ENCODE peak calls at places on chromosomes 6 and 20, in seven cellular contexts. One of them, this sample, is unnamed.

GRCh38 chr6:21586300-21586699 is 7.3 kb upstream of the SOX4 start:
- DNase-seq in Peyer's patch: no peak
- DNase-seq in endothelial cell: no peak
- DNase-seq in left ventricle myocardium inferior: no peak
- DNase-seq in fibroblast of pulmonary artery: no peak
- DNase-seq in AG04450: no peak
- DNase-seq in neural crest cell: no peak
- DNase-seq in this sample: no peak

GRCh38 chr6:112618796-112619195 is 271.7 kb downstream of the RFPL4B start:
- DNase-seq in Peyer's patch: no peak
- DNase-seq in endothelial cell: peak
- DNase-seq in left ventricle myocardium inferior: no peak
- DNase-seq in fibroblast of pulmonary artery: peak
- DNase-seq in AG04450: no peak
- DNase-seq in neural crest cell: no peak
- DNase-seq in this sample: no peak

GRCh38 chr6:161327360-161327953 is 53.6 kb upstream of the AGPAT4 start:
- DNase-seq in Peyer's patch: no peak
- DNase-seq in endothelial cell: no peak
- DNase-seq in left ventricle myocardium inferior: no peak
- DNase-seq in fibroblast of pulmonary artery: no peak
- DNase-seq in AG04450: no peak
- DNase-seq in neural crest cell: no peak
- DNase-seq in this sample: no peak

GRCh38 chr20:32436968-32437367 is 78.8 kb downstream of the ASXL1 start:
- DNase-seq in Peyer's patch: no peak
- DNase-seq in endothelial cell: no peak
- DNase-seq in left ventricle myocardium inferior: no peak
- DNase-seq in fibroblast of pulmonary artery: no peak
- DNase-seq in AG04450: no peak
- DNase-seq in neural crest cell: no peak
- DNase-seq in this sample: no peak

GRCh38 chr20:32966382-32966781 is 37.9 kb downstream of the SUN5 start:
- DNase-seq in Peyer's patch: no peak
- DNase-seq in endothelial cell: no peak
- DNase-seq in left ventricle myocardium inferior: no peak
- DNase-seq in fibroblast of pulmonary artery: no peak
- DNase-seq in AG04450: no peak
- DNase-seq in neural crest cell: no peak
- DNase-seq in this sample: no peak

GRCh38 chr6:46056906-46057529 is 41.4 kb upstream of the CLIC5 start:
- DNase-seq in Peyer's patch: no peak
- DNase-seq in endothelial cell: no peak
- DNase-seq in left ventricle myocardium inferior: no peak
- DNase-seq in fibroblast of pulmonary artery: no peak
- DNase-seq in AG04450: no peak
- DNase-seq in neural crest cell: no peak
- DNase-seq in this sample: no peak

GRCh38 chr6:712805-713204 is 19.9 kb upstream of the EXOC2 start:
- DNase-seq in Peyer's patch: no peak
- DNase-seq in endothelial cell: no peak
- DNase-seq in left ventricle myocardium inferior: no peak
- DNase-seq in fibroblast of pulmonary artery: no peak
- DNase-seq in AG04450: no peak
- DNase-seq in neural crest cell: no peak
- DNase-seq in this sample: no peak

GRCh38 chr6:96013531-96013930 is 2.2 kb upstream of the FUT9 start:
- DNase-seq in Peyer's patch: no peak
- DNase-seq in endothelial cell: no peak
- DNase-seq in left ventricle myocardium inferior: no peak
- DNase-seq in fibroblast of pulmonary artery: no peak
- DNase-seq in AG04450: no peak
- DNase-seq in neural crest cell: no peak
- DNase-seq in this sample: no peak

GRCh38 chr20:50242863-50243609 is 52.4 kb downstream of the CEBPB start:
- DNase-seq in Peyer's patch: peak
- DNase-seq in endothelial cell: no peak
- DNase-seq in left ventricle myocardium inferior: no peak
- DNase-seq in fibroblast of pulmonary artery: peak
- DNase-seq in AG04450: no peak
- DNase-seq in neural crest cell: peak
- DNase-seq in this sample: peak

GRCh38 chr20:52312131-52312729 is 120.7 kb upstream of the ZFP64 start:
- DNase-seq in Peyer's patch: peak
- DNase-seq in endothelial cell: peak
- DNase-seq in left ventricle myocardium inferior: no peak
- DNase-seq in fibroblast of pulmonary artery: peak
- DNase-seq in AG04450: peak
- DNase-seq in neural crest cell: peak
- DNase-seq in this sample: peak

GRCh38 chr6:52617087-52617486 is 40.2 kb upstream of the TRAM2 start:
- DNase-seq in Peyer's patch: no peak
- DNase-seq in endothelial cell: no peak
- DNase-seq in left ventricle myocardium inferior: no peak
- DNase-seq in fibroblast of pulmonary artery: no peak
- DNase-seq in AG04450: no peak
- DNase-seq in neural crest cell: no peak
- DNase-seq in this sample: no peak

GRCh38 chr20:57195023-57195758 is 71.2 kb downstream of the BMP7 start:
- DNase-seq in Peyer's patch: no peak
- DNase-seq in endothelial cell: no peak
- DNase-seq in left ventricle myocardium inferior: no peak
- DNase-seq in fibroblast of pulmonary artery: no peak
- DNase-seq in AG04450: no peak
- DNase-seq in neural crest cell: no peak
- DNase-seq in this sample: no peak

GRCh38 chr6:117448011-117448410 is 22.3 kb upstream of the ROS1 start:
- DNase-seq in Peyer's patch: no peak
- DNase-seq in endothelial cell: no peak
- DNase-seq in left ventricle myocardium inferior: no peak
- DNase-seq in fibroblast of pulmonary artery: no peak
- DNase-seq in AG04450: no peak
- DNase-seq in neural crest cell: no peak
- DNase-seq in this sample: no peak

GRCh38 chr20:56724246-56724757 is 95.2 kb downstream of the TFAP2C start:
- DNase-seq in Peyer's patch: no peak
- DNase-seq in endothelial cell: no peak
- DNase-seq in left ventricle myocardium inferior: no peak
- DNase-seq in fibroblast of pulmonary artery: no peak
- DNase-seq in AG04450: no peak
- DNase-seq in neural crest cell: no peak
- DNase-seq in this sample: no peak

GRCh38 chr20:10992776-10993175 is 319.0 kb upstream of the JAG1 start:
- DNase-seq in Peyer's patch: no peak
- DNase-seq in endothelial cell: no peak
- DNase-seq in left ventricle myocardium inferior: no peak
- DNase-seq in fibroblast of pulmonary artery: peak
- DNase-seq in AG04450: no peak
- DNase-seq in neural crest cell: no peak
- DNase-seq in this sample: no peak

GRCh38 chr20:22901921-22902320 is 133.2 kb upstream of the SSTR4 start:
- DNase-seq in Peyer's patch: no peak
- DNase-seq in endothelial cell: no peak
- DNase-seq in left ventricle myocardium inferior: no peak
- DNase-seq in fibroblast of pulmonary artery: no peak
- DNase-seq in AG04450: no peak
- DNase-seq in neural crest cell: no peak
- DNase-seq in this sample: no peak

DNA sequence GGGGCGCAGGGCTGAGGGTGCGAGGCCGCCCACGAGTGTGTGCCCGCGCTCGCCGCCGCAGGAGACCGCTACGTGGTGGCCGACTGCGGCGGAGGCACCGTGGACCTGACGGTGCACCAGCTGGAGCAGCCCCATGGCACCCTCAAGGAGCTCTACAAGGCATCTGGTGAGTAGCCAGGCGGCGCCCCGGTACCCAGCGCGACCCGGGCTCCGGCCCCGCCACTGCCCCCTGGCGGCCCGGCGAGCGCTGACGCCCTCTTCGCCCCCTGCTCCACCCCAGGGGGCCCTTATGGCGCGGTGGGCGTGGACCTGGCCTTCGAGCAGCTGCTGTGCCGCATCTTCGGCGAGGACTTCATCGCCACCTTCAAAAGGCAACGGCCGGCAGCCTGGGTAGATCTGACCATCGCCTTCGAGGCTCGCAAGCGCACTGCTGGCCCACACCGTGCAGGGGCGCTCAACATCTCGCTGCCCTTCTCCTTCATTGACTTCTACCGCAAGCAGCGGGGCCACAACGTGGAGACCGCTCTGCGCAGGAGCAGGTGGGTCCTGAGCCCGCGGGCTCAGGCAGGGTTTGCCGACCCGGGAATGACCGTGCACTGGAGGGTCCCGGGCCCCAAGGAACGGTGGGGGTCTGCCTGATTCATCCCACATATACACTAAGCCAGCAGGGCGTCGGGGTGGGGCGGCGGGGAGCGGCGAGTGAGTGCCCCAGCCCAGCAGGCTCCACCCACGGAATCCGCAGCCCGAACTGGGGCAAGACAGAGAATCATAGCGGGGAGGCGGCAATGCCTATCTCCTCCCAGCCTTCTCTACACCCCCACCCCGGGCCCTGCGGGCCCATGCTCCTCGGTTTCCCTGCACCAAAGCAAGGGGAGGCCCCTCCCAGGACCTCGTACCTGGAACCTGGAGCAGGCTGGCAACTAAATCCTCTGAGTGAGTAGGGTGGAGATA is 17.5 kb downstream of the HSPA12B start:
- DNase-seq in Peyer's patch: no peak
- DNase-seq in endothelial cell: peak
- DNase-seq in left ventricle myocardium inferior: no peak
- DNase-seq in fibroblast of pulmonary artery: no peak
- DNase-seq in AG04450: no peak
- DNase-seq in neural crest cell: peak
- DNase-seq in this sample: no peak
- TF ChIP-seq CTCF in Peyer's patch: peak
- TF ChIP-seq CTCF in endothelial cell: peak
- TF ChIP-seq CTCF in left ventricle myocardium inferior: peak
- TF ChIP-seq CTCF in fibroblast of pulmonary artery: peak
- TF ChIP-seq CTCF in AG04450: peak
- TF ChIP-seq CTCF in neural crest cell: peak
- TF ChIP-seq CTCF in this sample: peak

GRCh38 chr6:31420546-31420945 is 17.2 kb downstream of the MICA start:
- DNase-seq in Peyer's patch: no peak
- DNase-seq in endothelial cell: no peak
- DNase-seq in left ventricle myocardium inferior: no peak
- DNase-seq in fibroblast of pulmonary artery: no peak
- DNase-seq in AG04450: no peak
- DNase-seq in neural crest cell: no peak
- DNase-seq in this sample: no peak

GRCh38 chr6:31423550-31423949 is 20.2 kb downstream of the MICA start:
- DNase-seq in Peyer's patch: no peak
- DNase-seq in endothelial cell: no peak
- DNase-seq in left ventricle myocardium inferior: no peak
- DNase-seq in fibroblast of pulmonary artery: no peak
- DNase-seq in AG04450: no peak
- DNase-seq in neural crest cell: no peak
- DNase-seq in this sample: no peak

GRCh38 chr6:31426395-31426794 is 23.0 kb downstream of the MICA start:
- DNase-seq in Peyer's patch: no peak
- DNase-seq in endothelial cell: no peak
- DNase-seq in left ventricle myocardium inferior: no peak
- DNase-seq in fibroblast of pulmonary artery: no peak
- DNase-seq in AG04450: no peak
- DNase-seq in neural crest cell: no peak
- DNase-seq in this sample: no peak

GRCh38 chr6:31419842-31420241 is 16.4 kb downstream of the MICA start:
- DNase-seq in Peyer's patch: no peak
- DNase-seq in endothelial cell: no peak
- DNase-seq in left ventricle myocardium inferior: no peak
- DNase-seq in fibroblast of pulmonary artery: no peak
- DNase-seq in AG04450: no peak
- DNase-seq in neural crest cell: no peak
- DNase-seq in this sample: no peak

DNA sequence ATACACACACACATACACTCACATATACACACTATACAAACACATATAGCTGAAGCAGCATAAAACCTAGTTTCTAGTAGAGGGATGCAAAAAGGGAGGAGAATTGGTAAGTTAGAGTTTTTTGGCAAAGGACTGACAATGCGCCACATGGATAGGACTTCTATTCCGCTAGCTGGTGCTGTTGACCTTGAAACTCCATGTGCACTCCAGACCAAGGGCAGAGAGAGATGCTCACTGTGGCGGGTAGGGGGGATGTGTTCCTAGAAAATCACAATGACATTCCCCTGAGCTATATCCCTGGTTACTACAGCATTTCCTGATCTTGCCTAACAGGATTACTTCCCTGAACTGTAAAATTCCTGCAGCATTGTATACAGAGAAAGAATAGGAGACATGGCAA is 19.2 kb downstream of the MICA start:
- DNase-seq in Peyer's patch: no peak
- DNase-seq in endothelial cell: no peak
- DNase-seq in left ventricle myocardium inferior: no peak
- DNase-seq in fibroblast of pulmonary artery: no peak
- DNase-seq in AG04450: no peak
- DNase-seq in neural crest cell: no peak
- DNase-seq in this sample: no peak
- TF ChIP-seq CTCF in Peyer's patch: no peak
- TF ChIP-seq CTCF in endothelial cell: no peak
- TF ChIP-seq CTCF in left ventricle myocardium inferior: no peak
- TF ChIP-seq CTCF in fibroblast of pulmonary artery: no peak
- TF ChIP-seq CTCF in AG04450: no peak
- TF ChIP-seq CTCF in neural crest cell: no peak
- TF ChIP-seq CTCF in this sample: no peak

GRCh38 chr6:10954590-10955010 is 67.7 kb downstream of the SYCP2L start:
- DNase-seq in Peyer's patch: peak
- DNase-seq in endothelial cell: peak
- DNase-seq in left ventricle myocardium inferior: peak
- DNase-seq in fibroblast of pulmonary artery: peak
- DNase-seq in AG04450: peak
- DNase-seq in neural crest cell: peak
- DNase-seq in this sample: peak
- TF ChIP-seq CTCF in Peyer's patch: peak
- TF ChIP-seq CTCF in endothelial cell: peak
- TF ChIP-seq CTCF in left ventricle myocardium inferior: peak
- TF ChIP-seq CTCF in fibroblast of pulmonary artery: peak
- TF ChIP-seq CTCF in AG04450: peak
- TF ChIP-seq CTCF in neural crest cell: peak
- TF ChIP-seq CTCF in this sample: peak

DNA sequence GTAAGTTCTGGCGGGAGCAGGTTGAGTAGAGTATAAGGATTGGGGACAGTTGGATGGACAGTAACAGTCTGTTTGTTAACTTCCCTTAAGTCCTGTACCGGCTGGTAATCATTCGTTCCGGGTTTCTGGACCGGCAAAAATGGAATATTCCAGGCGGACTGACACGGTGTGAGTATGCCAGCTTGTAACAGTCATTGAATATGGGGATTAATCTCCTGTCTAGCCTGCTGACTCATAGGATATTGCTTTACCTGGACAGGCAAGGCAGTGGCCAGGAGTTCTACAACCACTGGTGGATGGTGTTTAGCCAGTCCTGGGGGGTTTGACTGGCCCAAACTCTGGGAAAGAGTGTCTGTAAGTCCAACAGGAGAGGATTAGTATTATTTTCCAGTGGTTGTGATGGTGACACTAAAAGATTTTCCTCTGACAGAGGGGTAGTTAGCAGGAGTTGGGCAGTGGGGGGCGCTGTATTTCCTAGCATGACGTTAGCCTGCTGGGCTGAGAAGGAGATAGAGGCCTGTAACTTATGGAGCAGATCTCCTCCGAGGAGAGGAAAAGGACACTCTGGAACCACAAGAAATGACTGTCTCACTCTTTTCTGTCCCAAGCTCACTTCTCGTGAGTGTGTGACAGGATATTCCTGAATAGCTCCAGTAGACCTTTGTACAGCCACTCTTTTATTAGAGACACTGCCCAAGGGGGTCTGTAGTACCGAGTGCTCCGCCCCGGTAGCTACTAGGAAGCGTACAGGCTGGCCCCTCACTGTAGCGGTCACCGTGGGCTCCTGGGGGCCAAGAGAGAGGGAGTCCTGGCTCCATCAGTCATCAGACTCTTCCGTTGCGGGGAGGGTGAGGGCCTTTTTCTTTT is 152.2 kb downstream of the TRIM27 start:
- DNase-seq in Peyer's patch: no peak
- DNase-seq in endothelial cell: peak
- DNase-seq in left ventricle myocardium inferior: no peak
- DNase-seq in fibroblast of pulmonary artery: no peak
- DNase-seq in AG04450: no peak
- DNase-seq in neural crest cell: no peak
- DNase-seq in this sample: no peak
- TF ChIP-seq CTCF in Peyer's patch: no peak
- TF ChIP-seq CTCF in endothelial cell: peak
- TF ChIP-seq CTCF in left ventricle myocardium inferior: no peak
- TF ChIP-seq CTCF in fibroblast of pulmonary artery: no peak
- TF ChIP-seq CTCF in AG04450: no peak
- TF ChIP-seq CTCF in neural crest cell: peak
- TF ChIP-seq CTCF in this sample: peak